ENCODE peak calls at places on chromosomes 12 and 14, in nine cellular contexts. M, G, C, T, S, U, Q, Z and X are unnamed samples.
A peak's percentile ranks its signal among the peaks of the same experiment; 100 is the strongest.

GRCh38 chr12:54355104-54355815 is 9.0 kb downstream of the GPR84 start:
- DNase-seq in Q (no peak), C (no peak), Z (no peak), M (no peak), T (no peak), U (no peak), G (no peak), S (no peak), X (peak; percentile 61)

GRCh38 chr14:90627478-90627877 is 188.8 kb downstream of the TTC7B start:
- DNase-seq in Z (no peak), M (no peak), Q (peak; percentile 60), U (no peak), C (no peak), T (no peak), G (no peak), S (no peak), X (peak; percentile 68)

GRCh38 chr12:110743571-110744093 is 941 bp upstream of the PPP1CC start:
- DNase-seq in C (no peak), G (no peak), S (no peak), Z (peak; percentile 50), U (peak; percentile 56), M (peak; percentile 56), Q (peak; percentile 33), T (peak; percentile 75), X (peak; percentile 38)

GRCh38 chr12:23909559-23909958 is 39.9 kb downstream of the SOX5 start:
- DNase-seq in M (no peak), T (no peak), Z (no peak), C (no peak), G (no peak), U (no peak), S (no peak), Q (no peak), X (no peak)

GRCh38 chr14:74035556-74035955 is 16.4 kb downstream of the BBOF1 start:
- DNase-seq in S (no peak), T (no peak), G (peak; percentile 29), M (peak; percentile 9), U (peak; percentile 38), Z (no peak), C (no peak), Q (no peak), X (no peak)

GRCh38 chr14:71855399-71856036 is 76.7 kb upstream of the RGS6 start:
- DNase-seq in U (peak; percentile 89), S (peak; percentile 31), C (peak; percentile 46), T (peak; percentile 79), Z (peak; percentile 75), Q (peak; percentile 63), G (peak; percentile 70), M (peak; percentile 85), X (peak; percentile 85)

GRCh38 chr12:4807813-4808212 is 87.6 kb downstream of the GALNT8 start:
- DNase-seq in U (no peak), S (no peak), C (no peak), M (no peak), Z (no peak), Q (no peak), T (no peak), G (no peak), X (no peak)

GRCh38 chr12:109581856-109582255 is 8.3 kb downstream of the MVK start:
- DNase-seq in C (no peak), Q (no peak), S (no peak), Z (peak; percentile 52), G (peak; percentile 66), M (peak; percentile 37), T (no peak), U (no peak), X (peak; percentile 26)

DNA sequence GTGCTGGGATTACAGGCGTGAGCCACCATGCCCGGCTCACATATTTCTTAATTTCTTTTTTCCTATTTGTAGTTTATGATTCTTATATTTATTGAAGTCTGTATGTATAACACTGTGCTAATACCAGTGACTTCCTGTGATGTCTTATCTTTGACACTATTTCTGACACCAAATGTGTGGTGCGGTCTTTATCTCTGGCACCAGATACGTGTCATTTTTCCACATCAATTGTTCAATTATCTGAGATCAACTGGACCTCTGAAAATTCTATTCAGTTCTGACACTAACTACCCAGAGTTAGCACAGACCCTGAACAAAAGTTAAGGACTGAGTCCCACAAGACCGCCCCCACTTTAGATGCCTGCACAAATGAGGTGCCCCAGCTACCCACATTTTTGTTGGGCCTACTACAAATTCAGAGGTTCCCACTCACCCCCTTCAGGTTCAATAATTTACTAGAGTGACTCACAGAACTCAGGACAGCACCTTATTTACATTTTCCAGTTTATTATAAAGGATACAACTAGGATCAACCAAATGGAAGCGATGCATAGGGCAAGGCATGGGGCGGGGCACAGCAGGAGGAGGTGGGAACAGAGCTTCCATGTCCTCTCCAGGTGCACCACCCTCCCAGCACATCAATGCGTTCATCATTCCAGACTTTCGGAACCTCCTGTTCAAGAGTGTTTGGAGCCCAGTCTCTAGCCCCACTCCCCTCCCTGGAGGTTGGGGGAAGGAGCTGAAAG is 11.6 kb upstream of the SRSF9 start:
- DNase-seq in U (peak; percentile 32), T (no peak), M (no peak), S (no peak), Q (no peak), Z (no peak), C (no peak), G (no peak), X (no peak)
- H3K4me3 ChIP-seq in U (no peak overlapping the region), T (no peak overlapping the region), M (no peak overlapping the region), S (no peak overlapping the region), Q (no peak overlapping the region), Z (no peak overlapping the region), C (no peak overlapping the region), G (no peak overlapping the region), X (no peak overlapping the region)

GRCh38 chr14:61503167-61503801 is 181.9 kb downstream of the PRKCH start:
- DNase-seq in S (peak; percentile 94), Z (no peak), U (no peak), C (no peak), G (no peak), T (no peak), Q (no peak), M (peak; percentile 81), X (no peak)
- H3K27ac ChIP-seq in S (peak overlapping the region; percentile 95), Z (peak overlapping the region; percentile 47), U (no peak overlapping the region), C (peak overlapping the region; percentile 47), G (no peak overlapping the region), T (peak overlapping the region; percentile 30), Q (peak overlapping the region; percentile 12), M (no peak overlapping the region), X (no peak overlapping the region)

GRCh38 chr12:132662901-132663755 is 24.0 kb downstream of the POLE start:
- DNase-seq in Q (no peak), T (no peak), C (no peak), U (no peak), M (no peak), S (no peak), G (no peak), Z (no peak), X (no peak)

GRCh38 chr12:132665794-132666193 is 21.3 kb downstream of the POLE start:
- DNase-seq in C (no peak), G (no peak), M (no peak), S (no peak), U (no peak), Z (no peak), T (no peak), Q (no peak), X (no peak)

GRCh38 chr12:132665149-132665491 is 22.0 kb downstream of the POLE start:
- DNase-seq in Q (no peak), C (no peak), S (no peak), U (no peak), G (no peak), M (no peak), T (no peak), Z (no peak), X (no peak)

GRCh38 chr12:132661972-132662371 is 25.2 kb downstream of the POLE start:
- DNase-seq in T (no peak), G (no peak), M (no peak), S (no peak), C (no peak), Q (no peak), Z (no peak), U (no peak), X (no peak)

DNA sequence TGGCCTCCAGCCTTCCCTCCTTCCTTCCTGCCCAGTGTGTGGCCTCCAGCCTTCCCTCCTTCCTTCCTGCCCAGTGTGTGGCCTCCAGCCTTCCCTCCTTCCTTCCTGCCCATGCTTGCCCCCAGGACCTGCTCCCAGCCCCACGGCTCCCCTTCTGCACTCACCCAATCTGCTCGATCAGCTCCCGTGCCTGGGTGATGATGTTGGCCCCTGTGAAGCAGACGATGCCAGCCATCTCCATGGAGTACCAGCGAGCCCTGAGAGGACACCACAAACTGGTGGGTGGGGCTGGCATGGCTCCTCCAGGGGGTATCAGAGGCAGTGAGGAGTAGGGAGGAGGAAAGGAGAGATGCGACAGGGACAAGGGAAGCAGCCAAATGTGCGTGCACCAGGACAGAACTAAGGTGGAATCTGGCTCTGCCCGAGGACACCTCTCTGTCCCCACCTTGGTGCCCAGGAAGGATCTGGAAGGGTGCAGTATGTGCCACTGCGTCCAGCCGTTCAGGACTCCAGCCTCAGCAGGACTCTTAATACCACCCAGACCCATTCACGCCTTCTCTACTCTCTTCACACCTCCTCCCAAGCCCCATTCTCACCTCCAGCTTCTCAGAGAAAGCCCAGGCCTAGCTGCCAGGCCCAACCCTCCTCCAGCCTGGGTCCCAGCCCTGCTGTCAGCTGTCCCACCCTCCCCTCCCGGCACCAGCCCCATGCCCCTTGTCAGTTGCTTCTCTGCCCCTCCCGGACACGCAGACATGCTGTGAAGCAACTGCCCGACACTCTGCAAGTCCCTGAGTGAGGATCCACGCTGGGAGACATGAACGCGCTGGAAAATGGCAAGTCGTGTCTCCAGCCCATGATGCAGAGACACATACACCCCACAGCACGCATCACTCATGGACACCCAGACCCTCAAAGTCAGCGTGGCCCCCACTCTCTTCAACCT is 22.7 kb downstream of the POLE start:
- DNase-seq in T (no peak), Z (no peak), G (no peak), Q (no peak), M (no peak), S (no peak), U (no peak), C (no peak), X (no peak)
- H3K4me1 ChIP-seq in T (no peaks in the 10 kb centered on the region), Z (no peaks in the 10 kb centered on the region), G (no peaks in the 10 kb centered on the region), Q (no peaks in the 10 kb centered on the region), M (no peaks in the 10 kb centered on the region), S (no peaks in the 10 kb centered on the region), U (no peaks in the 10 kb centered on the region), C (no peaks in the 10 kb centered on the region), X (no peaks in the 10 kb centered on the region)

GRCh38 chr12:131829795-131830334 is 1.7 kb downstream of the MMP17 start:
- DNase-seq in S (no peak), C (no peak), T (no peak), M (no peak), G (no peak), U (no peak), Z (no peak), Q (no peak), X (no peak)

GRCh38 chr12:131829351-131829794 is 1.2 kb downstream of the MMP17 start:
- DNase-seq in Q (no peak), C (no peak), Z (no peak), T (no peak), S (no peak), G (peak; percentile 22), U (peak; percentile 44), M (peak; percentile 29), X (no peak)

GRCh38 chr12:131828671-131829350 is 618 bp downstream of the MMP17 start:
- DNase-seq in G (no peak), Z (no peak), M (peak; percentile 27), Q (no peak), S (no peak), T (no peak), C (no peak), U (peak; percentile 43), X (no peak)

GRCh38 chr12:131826064-131826928 is 1.9 kb upstream of the MMP17 start:
- DNase-seq in M (no peak), Z (no peak), Q (no peak), T (no peak), G (no peak), U (no peak), S (no peak), C (no peak), X (no peak)

DNA sequence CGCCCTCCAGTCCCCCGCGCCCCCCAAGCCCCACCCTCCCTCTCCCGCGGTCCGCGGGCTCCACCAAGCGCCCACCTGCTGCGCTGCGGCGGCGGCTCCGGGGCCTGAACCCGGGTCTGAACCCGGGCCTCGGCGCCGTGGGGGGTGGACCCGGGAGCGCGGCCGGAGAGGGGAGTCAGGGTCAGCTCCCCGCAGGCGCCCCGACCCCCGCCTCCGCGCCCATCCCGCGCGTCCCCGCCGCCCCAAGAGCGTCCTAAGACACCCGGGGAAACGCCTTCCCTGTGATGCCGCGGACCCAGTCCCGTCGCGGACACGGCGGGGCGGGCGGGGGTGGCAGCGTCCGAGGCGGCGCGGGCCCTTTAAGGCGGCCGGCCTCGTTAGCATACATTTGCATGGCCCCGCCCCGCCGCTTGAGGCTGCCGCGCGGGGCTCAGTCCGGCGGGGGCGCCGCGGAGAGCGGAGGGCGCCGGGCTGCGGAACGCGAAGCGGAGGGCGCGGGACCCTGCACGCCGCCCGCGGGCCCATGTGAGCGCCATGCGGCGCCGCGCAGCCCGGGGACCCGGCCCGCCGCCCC is at the start of gene MMP17:
- DNase-seq in Z (no peak), Q (peak; percentile 74), U (peak; percentile 79), M (peak; percentile 72), T (no peak), C (peak; percentile 56), G (peak; percentile 62), S (no peak), X (peak; percentile 47)
- H3K4me3 ChIP-seq in Z (peak within 1 kb of the TSS; percentile 34), Q (peak within 1 kb of the TSS; percentile 64), U (peak within 1 kb of the TSS; percentile 85), M (peak within 1 kb of the TSS; percentile 32), T (peak within 1 kb of the TSS; percentile 35), C (peak within 1 kb of the TSS; percentile 91), G (peak within 1 kb of the TSS; percentile 45), S (peak within 1 kb of the TSS; percentile 50), X (peak within 1 kb of the TSS; percentile 30)